ENCODE peak calls at places on chromosomes 11 and 22, in nine cellular contexts. E, W, C, M, S, D, V, K and J are unnamed samples.

GRCh38 chr11:36122715-36123114 is 166.5 kb downstream of the COMMD9 start:
- DNase-seq in E (no peak), K (no peak), D (no peak), S (no peak), W (no peak), C (no peak), V (peak; percentile 26), M (no peak), J (no peak)

GRCh38 chr11:10920205-10920604 is 62.4 kb upstream of the ZBED5 start:
- DNase-seq in D (no peak), W (no peak), C (no peak), V (peak; percentile 61), M (no peak), E (peak; percentile 56), K (no peak), S (no peak), J (no peak)

GRCh38 chr11:65185869-65186341 is 4.2 kb downstream of the CAPN1 start:
- DNase-seq in W (no peak), V (no peak), M (no peak), E (no peak), K (peak; percentile 54), D (no peak), S (no peak), C (peak; percentile 71), J (no peak)

GRCh38 chr11:76680517-76681425 is 10.2 kb upstream of the LRRC32 start:
- DNase-seq in V (peak; percentile 82), D (peak; percentile 74), S (peak; percentile 63), M (peak; percentile 70), W (no peak), K (peak; percentile 90), C (peak; percentile 88), E (peak; percentile 83), J (peak; percentile 49)

GRCh38 chr11:112260490-112260889 is at the start of gene PLET1:
- DNase-seq in C (no peak), M (no peak), E (no peak), V (peak; percentile 7), K (no peak), D (no peak), S (no peak), W (no peak), J (no peak)

GRCh38 chr22:31872209-31872608 is 72.1 kb upstream of the YWHAH start:
- DNase-seq in S (no peak), K (peak; percentile 47), V (no peak), W (no peak), C (peak; percentile 14), M (no peak), E (peak; percentile 43), D (no peak), J (no peak)

GRCh38 chr11:17352925-17353227 is 1.3 kb downstream of the NCR3LG1 start:
- DNase-seq in V (peak; percentile 64), K (peak; percentile 92), W (no peak), C (peak; percentile 79), S (peak; percentile 33), E (peak; percentile 48), M (peak; percentile 51), D (peak; percentile 25), J (peak; percentile 37)

GRCh38 chr11:61777234-61778090 is 14.9 kb downstream of the TMEM258 start:
- DNase-seq in D (peak; percentile 49), W (no peak), S (peak; percentile 46), M (no peak), C (peak; percentile 85), E (peak; percentile 77), K (no peak), V (peak; percentile 47), J (peak; percentile 49)

GRCh38 chr11:35389897-35390462 is 29.4 kb downstream of the SLC1A2 start:
- DNase-seq in W (no peak), M (no peak), E (no peak), V (no peak), C (no peak), D (no peak), S (no peak), K (no peak), J (no peak)

GRCh38 chr11:15053201-15053685 is 20.1 kb upstream of the CALCB start:
- DNase-seq in D (no peak), M (no peak), E (no peak), C (no peak), V (peak; percentile 68), W (no peak), S (no peak), K (no peak), J (no peak)

GRCh38 chr11:2511421-2512369 is 66.9 kb downstream of the KCNQ1 start:
- DNase-seq in S (no peak), M (no peak), V (no peak), D (peak; percentile 13), K (no peak), W (no peak), C (peak; percentile 67), E (peak; percentile 5), J (no peak)

GRCh38 chr11:57639321-57640067 is 10.2 kb downstream of the YPEL4 start:
- DNase-seq in C (no peak), M (peak; percentile 98), K (no peak), S (no peak), V (peak; percentile 23), W (no peak), D (peak; percentile 29), E (no peak), J (no peak)

GRCh38 chr11:77096591-77097019 is 6.0 kb upstream of the OMP start:
- DNase-seq in D (no peak), K (no peak), V (no peak), C (peak; percentile 34), S (no peak), E (no peak), W (no peak), M (no peak), J (no peak)

GRCh38 chr11:44634401-44635281 is 69.2 kb downstream of the CD82 start:
- DNase-seq in V (peak; percentile 82), D (peak; percentile 87), E (peak; percentile 72), C (peak; percentile 94), K (peak; percentile 51), W (no peak), M (peak; percentile 18), S (no peak), J (no peak)

DNA sequence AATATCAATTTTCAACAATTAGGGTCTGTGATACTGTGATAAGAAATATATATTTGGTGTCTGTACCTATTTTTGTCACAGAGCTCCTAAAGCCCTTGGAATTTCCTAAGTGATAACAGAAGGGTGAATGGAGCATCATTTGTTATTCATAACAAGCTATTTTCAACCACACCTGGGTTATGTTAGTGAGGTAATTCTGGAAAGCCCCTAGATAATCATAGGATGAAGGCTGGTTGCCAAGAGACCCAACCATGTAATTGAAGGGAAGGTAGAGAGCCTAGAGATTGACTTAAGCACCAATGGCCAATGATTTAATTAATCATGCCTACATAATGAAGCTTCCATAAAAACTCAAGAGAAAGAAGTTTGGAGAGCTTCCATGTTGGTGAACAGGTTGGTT is 109.4 kb downstream of the KIF18A start:
- DNase-seq in E (no peak), C (no peak), S (no peak), K (no peak), D (no peak), V (no peak), M (no peak), W (no peak), J (no peak)
- H3K9me3 ChIP-seq in E (no peaks in the 10 kb centered on the region), C (peaks cover 5% of the 10 kb centered on the region), S (no peaks in the 10 kb centered on the region), K (no peaks in the 10 kb centered on the region), D (no peaks in the 10 kb centered on the region), V (no peaks in the 10 kb centered on the region), M (peaks cover 31% of the 10 kb centered on the region), W (peaks cover 5% of the 10 kb centered on the region), J (no peaks in the 10 kb centered on the region)

GRCh38 chr11:117071344-117071787 is 26.9 kb downstream of the SIK3 start:
- DNase-seq in D (no peak), W (no peak), V (no peak), C (no peak), M (no peak), S (no peak), K (no peak), E (no peak), J (no peak)

GRCh38 chr11:117073539-117073938 is 24.7 kb downstream of the SIK3 start:
- DNase-seq in M (no peak), W (no peak), K (no peak), C (no peak), V (peak; percentile 58), D (no peak), S (no peak), E (no peak), J (no peak)

GRCh38 chr11:117075186-117075585 is 23.0 kb downstream of the SIK3 start:
- DNase-seq in W (no peak), V (peak; percentile 41), D (no peak), K (no peak), S (no peak), C (no peak), M (no peak), E (no peak), J (no peak)

GRCh38 chr11:117072517-117073218 is 25.6 kb downstream of the SIK3 start:
- DNase-seq in V (peak; percentile 91), M (no peak), S (no peak), W (no peak), C (no peak), D (no peak), K (no peak), E (peak; percentile 62), J (no peak)

GRCh38 chr11:117074122-117074521 is 24.1 kb downstream of the SIK3 start:
- DNase-seq in M (no peak), C (no peak), D (no peak), V (no peak), S (no peak), W (no peak), E (no peak), K (no peak), J (no peak)
- H3K4me3 ChIP-seq in M (no peak overlapping the region), C (no peak overlapping the region), D (no peak overlapping the region), V (no peak overlapping the region), S (no peak overlapping the region), W (no peak overlapping the region), E (no peak overlapping the region), K (no peak overlapping the region), J (no peak overlapping the region)

DNA sequence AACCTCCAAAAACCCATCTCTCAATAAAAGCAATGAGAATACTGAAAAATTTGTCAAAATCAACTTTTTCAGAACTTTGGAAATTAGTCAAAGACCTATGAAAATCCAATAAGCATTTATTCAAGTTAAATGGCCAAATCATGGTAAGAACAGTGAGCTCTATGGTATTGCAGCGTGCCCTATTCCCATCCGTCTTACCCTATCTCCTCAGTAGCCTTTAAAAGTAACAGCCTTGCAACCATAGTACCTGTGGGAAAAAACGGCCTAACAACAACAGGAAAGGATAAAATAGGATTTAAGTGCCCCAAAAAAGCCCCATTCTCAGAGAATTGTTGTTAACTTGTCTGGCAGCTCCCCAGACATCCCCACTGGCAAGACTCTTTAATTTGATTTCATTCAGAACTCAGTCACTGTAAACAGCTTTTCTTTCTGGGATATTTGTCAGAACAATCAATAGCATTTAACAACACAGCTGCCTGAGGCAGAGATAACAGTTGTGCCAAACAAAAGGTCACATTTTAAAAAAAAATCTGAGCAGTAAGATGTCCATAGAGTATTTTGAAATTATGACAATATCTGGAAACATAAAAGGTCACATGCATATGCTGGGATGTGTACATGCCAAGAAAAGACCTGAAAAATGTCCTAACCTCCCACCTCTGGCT is 18.8 kb upstream of the MS4A8 start:
- DNase-seq in K (no peak), C (no peak), S (no peak), D (no peak), E (no peak), V (no peak), M (no peak), W (no peak), J (no peak)
- H3K9me3 ChIP-seq in K (peaks cover 11% of the 10 kb centered on the region), C (peaks cover 2% of the 10 kb centered on the region), S (peaks cover 5% of the 10 kb centered on the region), D (peaks cover 7% of the 10 kb centered on the region), E (no peaks in the 10 kb centered on the region), V (no peaks in the 10 kb centered on the region), M (peaks cover 31% of the 10 kb centered on the region), W (no peaks in the 10 kb centered on the region), J (no peaks in the 10 kb centered on the region)

DNA sequence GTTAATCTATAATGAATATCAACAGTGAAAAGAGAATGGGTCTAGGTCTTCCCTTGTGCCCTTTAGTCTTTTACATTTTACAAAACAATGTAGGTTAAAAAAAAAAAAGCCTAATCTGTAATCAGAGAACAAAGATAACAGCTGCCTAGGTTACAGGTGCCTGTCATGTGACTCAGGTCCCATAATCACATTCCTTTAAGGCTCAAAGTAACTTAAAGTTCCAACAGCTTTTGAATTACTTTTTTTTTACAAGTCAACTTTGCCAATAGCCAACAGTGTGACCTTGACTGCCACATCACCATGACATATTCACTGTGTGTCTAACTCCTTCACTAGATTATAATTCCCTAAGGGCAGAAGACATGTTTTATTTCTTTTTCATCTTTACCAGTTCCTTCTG is 237.0 kb upstream of the API5 start:
- DNase-seq in V (no peak), M (no peak), D (no peak), K (no peak), C (no peak), E (no peak), W (no peak), S (no peak), J (no peak)
- H3K4me3 ChIP-seq in V (no peak overlapping the region), M (no peak overlapping the region), D (no peak overlapping the region), K (no peak overlapping the region), C (no peak overlapping the region), E (no peak overlapping the region), W (no peak overlapping the region), S (no peak overlapping the region), J (no peak overlapping the region)